ENCODE peak calls at places on chromosomes 3 and 15, in nine cellular contexts. M, L, C, A, Y, T, O, X and J are unnamed samples. For H3K27me3, the result is how much of the 10 kb centered on the place peaks cover.

GRCh38 chr3:13217736-13218540 is 144.7 kb upstream of the IQSEC1 start:
- DNase-seq in M (no peak), T (no peak), C (no peak), O (peak), L (no peak), X (no peak), Y (no peak), A (no peak), J (peak)

GRCh38 chr3:23685484-23686258 is 120.1 kb upstream of the UBE2E1 start:
- DNase-seq in X (peak), Y (no peak), L (no peak), C (peak), O (peak), T (peak), M (no peak), A (no peak), J (peak)

GRCh38 chr3:132623646-132624045 is 26.6 kb downstream of the ACKR4 start:
- DNase-seq in M (no peak), Y (no peak), T (no peak), L (no peak), X (no peak), A (no peak), C (no peak), O (no peak), J (no peak)

GRCh38 chr3:15064299-15064834 is 748 bp downstream of the MRPS25 start:
- DNase-seq in A (no peak), O (peak), L (no peak), T (no peak), M (no peak), C (peak), Y (no peak), X (peak), J (no peak)

GRCh38 chr3:146498002-146498736 is 28.8 kb upstream of the PLSCR2 start:
- DNase-seq in O (no peak), M (no peak), Y (no peak), A (no peak), T (no peak), L (no peak), X (no peak), C (no peak), J (no peak)

GRCh38 chr15:99307735-99308134 is 56.5 kb downstream of the LRRC28 start:
- DNase-seq in Y (no peak), X (no peak), L (no peak), T (no peak), A (no peak), C (no peak), O (peak), M (no peak), J (peak)

GRCh38 chr15:79140846-79141570 is 50.4 kb upstream of the RASGRF1 start:
- DNase-seq in A (no peak), M (no peak), C (no peak), Y (no peak), X (no peak), T (no peak), L (no peak), O (peak), J (no peak)

GRCh38 chr3:81602781-81603180 is 158.7 kb downstream of the GBE1 start:
- DNase-seq in C (no peak), O (peak), Y (no peak), M (no peak), A (no peak), L (no peak), T (no peak), X (no peak), J (peak)

GRCh38 chr15:49669288-49669687 is 48.4 kb downstream of the DTWD1 start:
- DNase-seq in X (no peak), O (no peak), A (no peak), L (no peak), M (no peak), T (no peak), C (no peak), Y (no peak), J (no peak)

GRCh38 chr3:182709306-182709705 is 84.0 kb upstream of the ATP11B start:
- DNase-seq in O (no peak), T (no peak), C (no peak), Y (no peak), L (no peak), M (no peak), A (no peak), X (no peak), J (no peak)

GRCh38 chr3:119433613-119434325 is 29.6 kb downstream of the TMEM39A start:
- DNase-seq in M (no peak), T (no peak), Y (no peak), L (no peak), X (no peak), O (no peak), A (no peak), C (no peak), J (no peak)

GRCh38 chr3:184050217-184050847 is 2.5 kb upstream of the HTR3C start:
- DNase-seq in L (no peak), M (no peak), T (no peak), O (no peak), A (no peak), Y (no peak), X (no peak), C (no peak), J (no peak)

GRCh38 chr15:100728371-100729201 is 126.2 kb downstream of the ASB7 start:
- DNase-seq in A (no peak), Y (no peak), T (no peak), O (no peak), C (no peak), X (no peak), M (no peak), L (no peak), J (no peak)

GRCh38 chr15:95429345-95429744 is 901.2 kb upstream of the NR2F2 start:
- DNase-seq in M (no peak), A (peak), C (no peak), T (no peak), X (no peak), L (no peak), Y (no peak), O (no peak), J (no peak)

GRCh38 chr15:48477795-48478360 is 146.6 kb downstream of the DUT start:
- DNase-seq in L (no peak), X (no peak), O (no peak), T (no peak), Y (no peak), M (no peak), C (no peak), A (no peak), J (no peak)

GRCh38 chr3:73687081-73688004 is 62.6 kb upstream of the PDZRN3 start:
- DNase-seq in M (no peak), T (peak), O (no peak), X (no peak), C (no peak), A (no peak), Y (no peak), L (no peak), J (no peak)

GRCh38 chr15:68042855-68043222 is 11.3 kb upstream of the PIAS1 start:
- DNase-seq in O (no peak), A (no peak), X (no peak), Y (no peak), M (no peak), T (no peak), C (no peak), L (no peak), J (no peak)

GRCh38 chr3:43405888-43406636 is 119.7 kb downstream of the SNRK start:
- DNase-seq in Y (no peak), A (no peak), C (peak), O (peak), X (no peak), M (no peak), T (no peak), L (no peak), J (peak)

GRCh38 chr15:53648934-53649333 is 110.5 kb downstream of the WDR72 start:
- DNase-seq in T (no peak), M (no peak), X (no peak), A (no peak), Y (no peak), O (no peak), C (no peak), L (no peak), J (no peak)

GRCh38 chr15:39602143-39602542 is 21.3 kb downstream of the THBS1 start:
- DNase-seq in A (no peak), M (no peak), T (no peak), Y (no peak), O (no peak), L (no peak), C (no peak), X (no peak), J (no peak)

GRCh38 chr15:76127880-76128279 is 68.1 kb downstream of the TMEM266 start:
- DNase-seq in O (no peak), X (no peak), C (no peak), M (no peak), Y (no peak), A (no peak), T (no peak), L (no peak), J (no peak)

GRCh38 chr3:190586631-190587000 is 72.7 kb downstream of the IL1RAP start:
- DNase-seq in A (no peak), O (peak), M (no peak), T (no peak), X (no peak), Y (no peak), L (no peak), C (no peak), J (peak)

GRCh38 chr3:39644176-39644575 is 165.2 kb upstream of the MYRIP start:
- DNase-seq in A (no peak), X (no peak), O (peak), Y (no peak), L (no peak), C (no peak), T (peak), M (no peak), J (peak)

GRCh38 chr15:65993226-65993625 is 123.9 kb downstream of the RAB11A start:
- DNase-seq in M (no peak), A (no peak), Y (no peak), L (no peak), C (no peak), T (no peak), X (no peak), O (no peak), J (no peak)
- H3K27me3 ChIP-seq in M (under half), A (under half), Y (under half), L (under half), C (under half), T (under half), X (under half), O (under half), J (under half)

DNA sequence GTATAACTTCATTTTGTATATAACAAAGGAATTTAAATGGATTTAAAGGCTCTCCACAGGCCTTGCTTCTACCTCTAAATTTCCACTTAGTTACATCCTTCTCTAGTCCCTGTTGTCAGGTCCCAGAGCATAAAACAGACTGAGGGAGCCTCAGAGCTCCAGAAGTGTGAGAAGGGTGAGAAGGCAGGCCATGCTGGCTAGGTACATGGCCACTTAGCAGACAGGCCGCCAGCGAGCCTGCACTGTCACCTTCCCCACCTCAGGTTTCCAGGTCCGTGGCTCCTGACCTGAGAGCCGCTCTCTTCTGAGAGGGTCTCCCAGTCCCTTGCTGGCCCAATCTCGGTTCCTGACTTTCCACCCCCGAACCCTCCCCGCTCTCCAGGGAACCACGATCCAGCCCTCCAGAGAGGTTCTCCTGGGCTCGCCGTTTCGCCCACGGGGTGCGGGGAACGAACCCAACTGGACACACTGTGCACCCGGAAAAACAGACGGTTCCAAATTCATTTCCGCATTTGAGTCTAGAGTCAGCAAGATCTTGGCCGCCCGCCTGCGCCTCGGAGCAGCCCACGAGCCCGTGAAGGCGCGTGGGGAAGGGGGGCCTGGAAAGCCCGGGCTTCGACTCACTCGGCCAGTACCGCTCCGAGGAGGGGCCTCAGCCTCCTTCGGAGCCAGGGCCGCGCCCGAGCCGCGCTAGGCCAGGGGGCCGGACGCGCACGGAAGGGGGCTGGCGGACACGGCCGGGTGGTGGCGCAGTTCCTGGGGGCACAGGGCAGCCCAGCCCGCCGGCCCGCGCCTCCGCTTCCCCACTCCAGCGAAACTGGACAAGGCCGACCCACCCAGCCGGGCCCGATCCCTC is 16.7 kb upstream of the SOX2 start:
- DNase-seq in X (peak), M (peak), O (peak), C (peak), A (peak), T (no peak), Y (peak), L (no peak), J (peak)
- H3K27me3 ChIP-seq in X (under half), M (half or more), O (under half), C (under half), A (half or more), T (under half), Y (half or more), L (under half), J (under half)

DNA sequence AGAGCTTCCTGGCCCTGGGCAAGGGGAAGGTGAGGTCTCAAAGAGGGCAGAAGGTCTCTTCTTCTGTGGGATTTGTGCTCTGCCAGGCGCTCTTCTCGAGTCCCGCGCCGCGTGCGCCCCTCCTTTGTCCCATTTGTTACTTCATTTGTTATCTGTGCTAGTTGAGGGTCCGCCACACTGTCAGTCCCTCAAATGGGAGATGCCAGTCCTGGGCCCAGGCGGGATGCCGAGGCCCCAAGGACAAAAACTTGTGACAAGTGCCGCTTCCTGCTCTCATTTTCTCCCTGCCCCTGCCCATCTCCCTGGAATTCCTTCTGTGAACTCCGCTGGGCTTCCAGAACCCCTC is 1.5 kb downstream of the ST8SIA2 start:
- DNase-seq in A (no peak), O (no peak), L (no peak), T (no peak), M (no peak), X (no peak), C (no peak), Y (no peak), J (no peak)
- H3K27me3 ChIP-seq in A (under half), O (under half), L (under half), T (under half), M (under half), X (under half), C (under half), Y (half or more), J (under half)

DNA sequence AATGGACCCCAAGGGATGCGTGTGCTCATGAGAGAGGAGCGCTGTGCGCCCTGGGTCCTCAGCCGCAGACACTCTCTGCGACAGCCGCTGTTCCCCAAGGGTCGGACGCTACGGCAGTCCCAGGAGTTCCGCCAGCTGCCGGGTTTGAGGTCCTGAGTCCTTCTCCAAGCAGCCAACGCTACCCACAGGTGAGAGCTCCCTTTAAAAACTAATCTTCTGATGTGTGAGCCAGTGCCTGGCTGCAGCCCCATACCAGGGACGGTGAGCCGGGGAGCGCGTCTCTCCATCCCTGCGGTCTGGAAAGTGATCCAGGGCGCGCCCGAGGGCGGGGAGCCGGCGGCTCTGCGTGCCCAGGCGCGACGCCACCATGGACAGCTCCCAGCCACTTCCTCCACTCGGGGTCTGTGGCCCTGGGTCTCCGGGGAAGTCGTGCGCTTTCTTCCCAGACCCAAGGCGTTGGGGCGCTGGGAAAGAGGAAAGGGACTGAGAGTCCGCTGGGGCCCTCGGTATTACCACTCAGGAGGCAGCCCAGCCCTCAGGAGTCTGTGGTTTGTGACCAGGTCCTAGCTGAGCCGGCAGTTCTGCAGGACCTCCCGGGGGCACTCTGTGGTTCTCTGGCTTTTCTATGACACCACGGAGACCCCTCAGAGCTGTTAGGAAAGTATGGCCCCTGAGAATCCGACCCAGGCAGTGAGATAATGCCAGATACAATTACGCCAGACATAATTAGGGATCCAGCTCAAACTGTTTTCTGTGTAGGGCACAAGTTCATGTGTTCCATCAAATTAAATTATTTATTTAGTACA is 1.4 kb downstream of the CEMIP start:
- DNase-seq in T (no peak), O (peak), A (peak), Y (peak), M (peak), X (peak), L (no peak), C (peak), J (peak)
- H3K27me3 ChIP-seq in T (under half), O (under half), A (half or more), Y (under half), M (under half), X (under half), L (under half), C (under half), J (under half)

DNA sequence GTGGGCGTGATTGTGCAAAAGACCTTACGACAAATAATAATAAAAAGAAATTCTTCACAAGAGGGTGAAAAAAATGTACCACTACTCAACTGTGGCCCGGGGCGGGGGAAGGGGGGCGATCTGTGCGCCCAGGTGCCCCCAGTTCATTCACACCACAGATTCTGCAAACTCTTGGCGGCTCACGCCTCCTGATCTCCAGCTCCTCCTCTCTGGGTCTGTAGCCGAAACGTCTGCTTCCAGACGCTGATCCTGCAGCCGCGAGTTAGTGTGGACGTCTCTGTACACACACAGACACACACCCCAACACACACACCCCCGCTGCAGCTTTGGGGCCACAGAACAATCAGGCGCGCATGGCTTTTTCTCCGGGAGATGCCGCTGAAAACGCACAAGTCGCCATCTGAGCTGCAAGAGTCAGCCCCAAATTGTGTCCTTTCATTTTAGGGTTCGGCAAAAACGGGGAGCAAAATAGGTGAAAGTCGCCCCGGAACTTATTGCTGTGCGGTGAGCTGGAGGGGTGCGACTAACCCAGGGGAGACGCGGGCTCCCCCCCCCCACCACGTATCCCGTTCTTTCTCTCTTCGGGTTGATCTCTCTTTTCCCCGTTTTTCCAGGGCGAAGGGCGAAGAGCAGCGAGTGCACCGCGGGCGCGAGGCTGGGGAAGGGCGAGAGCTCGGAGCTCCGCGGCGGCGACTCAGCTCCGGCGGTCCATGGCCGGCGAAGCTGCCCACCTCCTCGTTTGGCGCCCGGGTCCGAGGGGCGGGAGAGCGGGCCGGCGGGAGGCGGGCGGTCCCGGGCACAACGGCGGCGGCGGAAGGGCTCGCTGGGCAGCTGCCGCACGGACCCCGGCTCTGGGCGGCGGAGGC is 503 bp upstream of the WNT5A start:
- DNase-seq in O (peak), M (peak), Y (peak), T (no peak), X (no peak), C (peak), L (no peak), A (peak), J (peak)
- H3K27me3 ChIP-seq in O (under half), M (under half), Y (half or more), T (under half), X (half or more), C (under half), L (under half), A (under half), J (under half)